ENCODE peak calls at places on chromosome 1, in nine cellular contexts. One of them, this sample, is unnamed.

GRCh38 chr1:1117469-1117831 is 1.6 kb upstream of the C1orf159 start:
- DNase-seq in cardiac muscle cell: no peak
- DNase-seq in activated CD4-positive, alpha-beta T cell treated with anti-CD3 and anti-CD28 coated beads, Interleukin-2, amount 10 ng/mL, durations not matched to agents 7 days and 5 days: no peak
- DNase-seq in GM06990: no peak
- DNase-seq in HS-27A: no peak
- DNase-seq in activated B cell treated with CpG ODN at 0.5 μM for 24 hours: no peak
- DNase-seq in activated CD8-positive, alpha-beta memory T cell treated with anti-CD3 and anti-CD28 coated beads for 24 hours: no peak
- DNase-seq in cortex of kidney: no peak
- DNase-seq in astrocyte of the spinal cord: no peak
- DNase-seq in this sample: no peak

GRCh38 chr1:29669488-29669871 is 433.2 kb downstream of the PTPRU start:
- DNase-seq in activated B cell treated with CpG ODN at 0.5 μM for 24 hours: no peak
- DNase-seq in activated CD8-positive, alpha-beta memory T cell treated with anti-CD3 and anti-CD28 coated beads for 24 hours: no peak
- DNase-seq in activated CD4-positive, alpha-beta T cell treated with anti-CD3 and anti-CD28 coated beads, Interleukin-2, amount 10 ng/mL, durations not matched to agents 7 days and 5 days: no peak
- DNase-seq in HS-27A: no peak
- DNase-seq in cardiac muscle cell: no peak
- DNase-seq in cortex of kidney: no peak
- DNase-seq in GM06990: no peak
- DNase-seq in astrocyte of the spinal cord: no peak
- DNase-seq in this sample: no peak

GRCh38 chr1:209260146-209260545 is 323.4 kb upstream of the CAMK1G start:
- DNase-seq in activated CD8-positive, alpha-beta memory T cell treated with anti-CD3 and anti-CD28 coated beads for 24 hours: no peak
- DNase-seq in GM06990: no peak
- DNase-seq in cardiac muscle cell: peak
- DNase-seq in activated B cell treated with CpG ODN at 0.5 μM for 24 hours: no peak
- DNase-seq in astrocyte of the spinal cord: no peak
- DNase-seq in activated CD4-positive, alpha-beta T cell treated with anti-CD3 and anti-CD28 coated beads, Interleukin-2, amount 10 ng/mL, durations not matched to agents 7 days and 5 days: no peak
- DNase-seq in HS-27A: no peak
- DNase-seq in cortex of kidney: no peak
- DNase-seq in this sample: no peak

GRCh38 chr1:115142616-115143015 is 53.3 kb upstream of the TSPAN2 start:
- DNase-seq in cardiac muscle cell: peak
- DNase-seq in activated B cell treated with CpG ODN at 0.5 μM for 24 hours: no peak
- DNase-seq in activated CD8-positive, alpha-beta memory T cell treated with anti-CD3 and anti-CD28 coated beads for 24 hours: no peak
- DNase-seq in GM06990: no peak
- DNase-seq in cortex of kidney: no peak
- DNase-seq in astrocyte of the spinal cord: peak
- DNase-seq in HS-27A: no peak
- DNase-seq in activated CD4-positive, alpha-beta T cell treated with anti-CD3 and anti-CD28 coated beads, Interleukin-2, amount 10 ng/mL, durations not matched to agents 7 days and 5 days: no peak
- DNase-seq in this sample: no peak

GRCh38 chr1:78792756-78793155 is 143.1 kb downstream of the IFI44 start:
- DNase-seq in cardiac muscle cell: no peak
- DNase-seq in GM06990: no peak
- DNase-seq in HS-27A: no peak
- DNase-seq in activated B cell treated with CpG ODN at 0.5 μM for 24 hours: no peak
- DNase-seq in astrocyte of the spinal cord: no peak
- DNase-seq in activated CD8-positive, alpha-beta memory T cell treated with anti-CD3 and anti-CD28 coated beads for 24 hours: no peak
- DNase-seq in cortex of kidney: no peak
- DNase-seq in activated CD4-positive, alpha-beta T cell treated with anti-CD3 and anti-CD28 coated beads, Interleukin-2, amount 10 ng/mL, durations not matched to agents 7 days and 5 days: no peak
- DNase-seq in this sample: no peak

GRCh38 chr1:31577515-31578191 is 1.3 kb downstream of the TINAGL1 start:
- DNase-seq in cortex of kidney: no peak
- DNase-seq in astrocyte of the spinal cord: peak
- DNase-seq in activated B cell treated with CpG ODN at 0.5 μM for 24 hours: no peak
- DNase-seq in GM06990: no peak
- DNase-seq in cardiac muscle cell: peak
- DNase-seq in activated CD8-positive, alpha-beta memory T cell treated with anti-CD3 and anti-CD28 coated beads for 24 hours: peak
- DNase-seq in HS-27A: no peak
- DNase-seq in activated CD4-positive, alpha-beta T cell treated with anti-CD3 and anti-CD28 coated beads, Interleukin-2, amount 10 ng/mL, durations not matched to agents 7 days and 5 days: no peak
- DNase-seq in this sample: no peak

GRCh38 chr1:40096646-40096976 is 441 bp downstream of the PPT1 start:
- DNase-seq in astrocyte of the spinal cord: no peak
- DNase-seq in cortex of kidney: no peak
- DNase-seq in GM06990: no peak
- DNase-seq in HS-27A: no peak
- DNase-seq in activated CD4-positive, alpha-beta T cell treated with anti-CD3 and anti-CD28 coated beads, Interleukin-2, amount 10 ng/mL, durations not matched to agents 7 days and 5 days: no peak
- DNase-seq in cardiac muscle cell: no peak
- DNase-seq in activated B cell treated with CpG ODN at 0.5 μM for 24 hours: no peak
- DNase-seq in activated CD8-positive, alpha-beta memory T cell treated with anti-CD3 and anti-CD28 coated beads for 24 hours: no peak
- DNase-seq in this sample: no peak

GRCh38 chr1:198179556-198179981 is 22.8 kb downstream of the NEK7 start:
- DNase-seq in activated CD8-positive, alpha-beta memory T cell treated with anti-CD3 and anti-CD28 coated beads for 24 hours: no peak
- DNase-seq in HS-27A: no peak
- DNase-seq in cortex of kidney: no peak
- DNase-seq in GM06990: no peak
- DNase-seq in activated B cell treated with CpG ODN at 0.5 μM for 24 hours: no peak
- DNase-seq in activated CD4-positive, alpha-beta T cell treated with anti-CD3 and anti-CD28 coated beads, Interleukin-2, amount 10 ng/mL, durations not matched to agents 7 days and 5 days: peak
- DNase-seq in astrocyte of the spinal cord: peak
- DNase-seq in cardiac muscle cell: peak
- DNase-seq in this sample: no peak

GRCh38 chr1:204894606-204895005 is 23.9 kb downstream of the NFASC start:
- DNase-seq in activated CD8-positive, alpha-beta memory T cell treated with anti-CD3 and anti-CD28 coated beads for 24 hours: no peak
- DNase-seq in HS-27A: no peak
- DNase-seq in GM06990: no peak
- DNase-seq in activated CD4-positive, alpha-beta T cell treated with anti-CD3 and anti-CD28 coated beads, Interleukin-2, amount 10 ng/mL, durations not matched to agents 7 days and 5 days: no peak
- DNase-seq in cardiac muscle cell: no peak
- DNase-seq in cortex of kidney: no peak
- DNase-seq in activated B cell treated with CpG ODN at 0.5 μM for 24 hours: no peak
- DNase-seq in astrocyte of the spinal cord: no peak
- DNase-seq in this sample: no peak

GRCh38 chr1:207941664-207942063 is 30.7 kb upstream of the CD34 start:
- DNase-seq in GM06990: no peak
- DNase-seq in cardiac muscle cell: peak
- DNase-seq in cortex of kidney: no peak
- DNase-seq in HS-27A: no peak
- DNase-seq in astrocyte of the spinal cord: peak
- DNase-seq in activated CD4-positive, alpha-beta T cell treated with anti-CD3 and anti-CD28 coated beads, Interleukin-2, amount 10 ng/mL, durations not matched to agents 7 days and 5 days: no peak
- DNase-seq in activated CD8-positive, alpha-beta memory T cell treated with anti-CD3 and anti-CD28 coated beads for 24 hours: no peak
- DNase-seq in activated B cell treated with CpG ODN at 0.5 μM for 24 hours: no peak
- DNase-seq in this sample: peak

GRCh38 chr1:199710974-199711373 is 316.5 kb upstream of the NR5A2 start:
- DNase-seq in cortex of kidney: no peak
- DNase-seq in activated CD4-positive, alpha-beta T cell treated with anti-CD3 and anti-CD28 coated beads, Interleukin-2, amount 10 ng/mL, durations not matched to agents 7 days and 5 days: no peak
- DNase-seq in GM06990: no peak
- DNase-seq in HS-27A: no peak
- DNase-seq in cardiac muscle cell: no peak
- DNase-seq in astrocyte of the spinal cord: no peak
- DNase-seq in activated CD8-positive, alpha-beta memory T cell treated with anti-CD3 and anti-CD28 coated beads for 24 hours: no peak
- DNase-seq in activated B cell treated with CpG ODN at 0.5 μM for 24 hours: no peak
- DNase-seq in this sample: no peak

GRCh38 chr1:224873645-224874369 is 55.7 kb upstream of the DNAH14 start:
- DNase-seq in GM06990: no peak
- DNase-seq in activated B cell treated with CpG ODN at 0.5 μM for 24 hours: no peak
- DNase-seq in activated CD8-positive, alpha-beta memory T cell treated with anti-CD3 and anti-CD28 coated beads for 24 hours: no peak
- DNase-seq in cortex of kidney: no peak
- DNase-seq in astrocyte of the spinal cord: no peak
- DNase-seq in HS-27A: no peak
- DNase-seq in cardiac muscle cell: peak
- DNase-seq in activated CD4-positive, alpha-beta T cell treated with anti-CD3 and anti-CD28 coated beads, Interleukin-2, amount 10 ng/mL, durations not matched to agents 7 days and 5 days: no peak
- DNase-seq in this sample: no peak